ENCODE peak calls at places on chromosomes 12 and 14, in six cellular contexts. W, K, R, Q, E and G are unnamed samples.

GRCh38 chr14:73743431-73743931 is 29.3 kb upstream of the PNMA1 start:
- DNase-seq in W (no peak), K (no peak), R (no peak), Q (no peak), E (no peak), G (peak)

GRCh38 chr14:102323102-102323501 is 3.6 kb downstream of the ZNF839 start:
- DNase-seq in W (peak), K (peak), R (peak), Q (peak), E (peak), G (peak)

GRCh38 chr14:36227344-36227743 is 50.8 kb upstream of the PTCSC3 start:
- DNase-seq in W (no peak), K (no peak), R (no peak), Q (no peak), E (no peak), G (no peak)

GRCh38 chr12:101230547-101230946 is 20.5 kb upstream of the SLC5A8 start:
- DNase-seq in W (no peak), K (no peak), R (no peak), Q (peak), E (peak), G (peak)

GRCh38 chr12:29763301-29763683 is 20.4 kb downstream of the TMTC1 start:
- DNase-seq in W (no peak), K (no peak), R (no peak), Q (no peak), E (peak), G (peak)

GRCh38 chr12:122471324-122472226 is 29.2 kb downstream of the ZCCHC8 start:
- DNase-seq in W (no peak), K (peak), R (no peak), Q (peak), E (peak), G (peak)

GRCh38 chr12:67772276-67773169 is 124.0 kb downstream of the DYRK2 start:
- DNase-seq in W (peak), K (no peak), R (peak), Q (peak), E (peak), G (no peak)

GRCh38 chr12:128867466-128867865 is 14.2 kb downstream of the GLT1D1 start:
- DNase-seq in W (no peak), K (no peak), R (no peak), Q (no peak), E (no peak), G (no peak)

GRCh38 chr12:116604151-116604550 is 45.0 kb downstream of the MAP1LC3B2 start:
- DNase-seq in W (no peak), K (no peak), R (peak), Q (peak), E (no peak), G (no peak)

GRCh38 chr12:40137252-40137651 is 31.4 kb upstream of the SLC2A13 start:
- DNase-seq in W (no peak), K (no peak), R (no peak), Q (peak), E (no peak), G (peak)

GRCh38 chr14:48874701-48875100 is 711.5 kb downstream of the RPS29 start:
- DNase-seq in W (no peak), K (no peak), R (no peak), Q (no peak), E (no peak), G (no peak)

GRCh38 chr12:96831346-96831745 is 75.7 kb upstream of the NEDD1 start:
- DNase-seq in W (no peak), K (no peak), R (no peak), Q (no peak), E (no peak), G (no peak)

GRCh38 chr14:50095895-50096294 is 20.5 kb downstream of the VCPKMT start:
- DNase-seq in W (no peak), K (no peak), R (no peak), Q (no peak), E (no peak), G (no peak)

GRCh38 chr12:128586630-128587029 is 237.1 kb downstream of the SLC15A4 start:
- DNase-seq in W (no peak), K (no peak), R (no peak), Q (no peak), E (no peak), G (no peak)

GRCh38 chr12:53604581-53604980 is 21.6 kb downstream of the ATF7 start:
- DNase-seq in W (no peak), K (no peak), R (no peak), Q (no peak), E (no peak), G (no peak)

GRCh38 chr14:71117839-71118743 is 210.8 kb downstream of the PCNX1 start:
- DNase-seq in W (peak), K (no peak), R (no peak), Q (peak), E (peak), G (no peak)

GRCh38 chr14:80764921-80765507 is 176.5 kb downstream of the CEP128 start:
- DNase-seq in W (no peak), K (no peak), R (no peak), Q (no peak), E (no peak), G (no peak)

GRCh38 chr14:95707327-95707726 is 6.6 kb downstream of the TCL1A start:
- DNase-seq in W (no peak), K (no peak), R (no peak), Q (no peak), E (no peak), G (no peak)

GRCh38 chr12:1170411-1170810 is 179.4 kb downstream of the ERC1 start:
- DNase-seq in W (no peak), K (no peak), R (no peak), Q (no peak), E (no peak), G (no peak)

DNA sequence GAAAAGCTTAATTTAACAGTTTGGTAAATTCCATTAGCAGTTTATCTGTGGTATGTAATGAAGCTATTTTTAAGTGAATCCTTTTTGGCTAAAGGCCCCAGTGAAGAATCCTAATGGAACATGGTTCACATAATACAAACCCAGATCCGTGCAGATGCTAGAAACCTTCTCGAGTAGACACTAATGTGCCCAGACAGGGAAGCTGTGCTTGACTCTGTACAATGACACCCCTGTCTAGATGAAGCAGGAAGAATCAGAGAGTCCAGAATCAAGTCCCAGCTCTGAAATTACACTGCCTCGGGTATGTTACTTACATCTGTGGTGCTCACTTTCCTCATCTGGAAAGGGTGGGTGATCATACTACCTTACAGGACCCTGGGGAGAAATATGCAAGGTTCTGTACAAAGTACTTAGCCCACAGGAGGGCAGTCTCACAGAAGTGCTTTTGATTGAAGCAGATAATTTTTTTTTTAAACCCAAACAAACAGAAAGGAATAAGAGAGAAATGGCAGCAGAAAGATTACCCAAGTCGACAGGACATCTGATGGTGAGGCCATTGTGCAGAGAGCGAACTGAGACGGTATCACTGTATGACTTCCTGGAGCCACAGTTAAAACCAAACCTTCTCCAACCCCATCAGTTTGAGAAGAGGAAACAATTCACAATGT is 8.6 kb downstream of the CRACR2A start:
- DNase-seq in W (no peak), K (no peak), R (no peak), Q (no peak), E (no peak), G (no peak)
- TF ChIP-seq CTCF in W (no peak), K (no peak), R (no peak), Q (no peak), E (no peak), G (no peak)

GRCh38 chr12:130850418-130851021 is 11.5 kb upstream of the STX2 start:
- DNase-seq in W (no peak), K (no peak), R (no peak), Q (no peak), E (no peak), G (no peak)
- H3K4me3 ChIP-seq in W (no peak), K (no peak), R (no peak), Q (no peak), E (peak), G (no peak)

GRCh38 chr12:4939418-4940023 is 29.8 kb downstream of the KCNA1 start:
- DNase-seq in W (no peak), K (no peak), R (no peak), Q (no peak), E (peak), G (no peak)
- TF ChIP-seq CTCF in W (no peak), K (no peak), R (no peak), Q (no peak), E (peak), G (no peak)

GRCh38 chr14:99606359-99606758 is 2.4 kb upstream of the CCDC85C start:
- DNase-seq in W (no peak), K (no peak), R (no peak), Q (no peak), E (no peak), G (no peak)
- H3K4me3 ChIP-seq in W (no peak), K (no peak), R (no peak), Q (no peak), E (no peak), G (no peak)

DNA sequence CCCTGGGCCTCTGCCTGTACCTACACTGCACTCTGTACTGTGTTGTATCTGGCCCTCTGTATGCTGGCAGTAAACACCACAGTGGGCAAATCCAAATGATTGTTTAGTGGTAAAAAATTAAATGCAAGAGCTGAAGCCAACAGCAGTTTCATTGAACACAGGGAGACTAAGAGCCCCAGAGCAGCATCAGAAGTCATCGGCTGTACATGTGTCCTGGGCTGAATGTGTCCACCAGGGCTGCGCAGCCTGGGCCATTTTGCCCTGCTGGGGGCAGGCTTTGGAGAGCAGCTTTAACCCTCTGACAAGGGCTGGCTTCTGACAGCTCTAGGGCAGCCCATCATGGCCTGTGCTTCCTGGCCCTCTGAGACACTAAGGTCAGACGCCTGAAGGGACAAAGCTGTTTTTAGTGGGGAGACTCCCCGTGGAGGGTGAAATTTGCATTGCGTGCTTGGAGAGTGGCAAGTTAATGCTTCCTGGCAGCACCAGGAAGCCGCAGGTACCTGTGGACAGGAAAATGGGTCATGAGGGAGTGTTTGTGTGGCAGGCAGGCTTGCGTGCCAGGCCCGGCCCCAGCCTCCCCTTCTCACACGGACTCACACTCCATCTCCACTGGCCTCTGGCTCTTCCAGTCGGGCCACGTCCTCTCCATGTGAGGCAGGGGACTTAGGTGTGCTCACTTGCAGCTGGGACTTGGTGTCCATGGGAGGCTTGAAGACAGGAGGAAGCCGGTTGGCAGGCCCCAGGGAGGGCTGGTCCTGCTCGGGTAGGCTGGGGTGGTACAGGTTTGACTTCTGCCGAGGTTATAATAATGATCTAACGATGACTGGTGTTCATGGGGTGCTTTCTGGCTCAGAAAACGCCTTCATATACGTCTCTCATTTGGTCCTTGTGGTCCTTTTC is 150.1 kb downstream of the TSPAN9 start:
- DNase-seq in W (no peak), K (no peak), R (no peak), Q (no peak), E (peak), G (no peak)
- TF ChIP-seq CTCF in W (no peak), K (no peak), R (no peak), Q (no peak), E (no peak), G (no peak)

GRCh38 chr12:112848972-112849371 is 57.4 kb downstream of the RPH3A start:
- DNase-seq in W (no peak), K (no peak), R (no peak), Q (no peak), E (no peak), G (no peak)

GRCh38 chr12:112852127-112852526 is 54.6 kb upstream of the OAS1 start:
- DNase-seq in W (no peak), K (no peak), R (no peak), Q (no peak), E (no peak), G (no peak)

GRCh38 chr12:112850343-112850742 is 56.4 kb upstream of the OAS1 start:
- DNase-seq in W (no peak), K (no peak), R (no peak), Q (no peak), E (no peak), G (no peak)

GRCh38 chr12:112852810-112853209 is 54.0 kb upstream of the OAS1 start:
- DNase-seq in W (no peak), K (no peak), R (no peak), Q (no peak), E (no peak), G (no peak)

DNA sequence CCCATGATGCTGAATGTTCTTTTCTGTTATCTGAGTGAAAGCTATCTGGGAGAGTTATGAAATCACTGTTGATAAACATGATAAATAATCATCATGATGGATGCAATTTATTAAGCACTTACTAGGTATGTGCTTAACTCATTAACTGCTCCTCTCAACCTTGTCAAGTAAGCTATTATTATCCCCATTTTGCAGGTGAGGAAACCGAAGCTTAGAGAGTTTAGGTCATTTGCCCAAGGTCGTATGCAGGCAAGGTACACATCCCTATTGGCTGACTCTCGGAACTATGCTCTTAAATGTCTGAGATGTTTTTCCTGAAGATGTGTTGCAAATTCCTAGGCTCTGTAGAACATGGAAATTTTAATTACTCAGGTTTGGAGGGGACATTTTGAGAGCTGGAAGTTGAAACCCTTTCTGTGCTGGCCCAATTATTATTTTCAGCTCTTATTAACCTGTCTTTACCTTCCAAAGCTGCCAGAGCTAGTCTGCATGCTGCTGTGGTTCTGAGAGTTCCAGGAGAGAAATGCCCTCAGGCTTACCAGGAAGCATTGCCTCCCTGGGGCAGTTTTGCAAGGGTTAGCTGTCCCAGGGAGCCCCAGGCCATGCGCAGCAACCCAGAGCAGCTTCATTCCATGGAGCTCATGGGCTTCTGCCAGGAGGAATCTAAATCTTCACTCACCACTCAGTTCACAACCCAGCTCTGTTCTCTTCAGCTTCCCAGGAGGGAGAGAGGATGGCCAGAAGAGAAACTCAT is 55.6 kb upstream of the OAS1 start:
- DNase-seq in W (no peak), K (no peak), R (no peak), Q (no peak), E (peak), G (peak)
- H3K4me3 ChIP-seq in W (no peak), K (no peak), R (no peak), Q (no peak), E (no peak), G (no peak)

GRCh38 chr12:132075026-132075713 is 68.9 kb downstream of the DDX51 start:
- DNase-seq in W (no peak), K (no peak), R (no peak), Q (no peak), E (peak), G (no peak)

GRCh38 chr12:132078190-132078589 is 65.9 kb downstream of the DDX51 start:
- DNase-seq in W (no peak), K (no peak), R (peak), Q (peak), E (no peak), G (peak)

GRCh38 chr12:132077322-132078100 is 66.6 kb downstream of the DDX51 start:
- DNase-seq in W (no peak), K (no peak), R (no peak), Q (no peak), E (no peak), G (no peak)

GRCh38 chr12:132074216-132074615 is 69.9 kb downstream of the DDX51 start:
- DNase-seq in W (no peak), K (no peak), R (no peak), Q (no peak), E (no peak), G (no peak)

DNA sequence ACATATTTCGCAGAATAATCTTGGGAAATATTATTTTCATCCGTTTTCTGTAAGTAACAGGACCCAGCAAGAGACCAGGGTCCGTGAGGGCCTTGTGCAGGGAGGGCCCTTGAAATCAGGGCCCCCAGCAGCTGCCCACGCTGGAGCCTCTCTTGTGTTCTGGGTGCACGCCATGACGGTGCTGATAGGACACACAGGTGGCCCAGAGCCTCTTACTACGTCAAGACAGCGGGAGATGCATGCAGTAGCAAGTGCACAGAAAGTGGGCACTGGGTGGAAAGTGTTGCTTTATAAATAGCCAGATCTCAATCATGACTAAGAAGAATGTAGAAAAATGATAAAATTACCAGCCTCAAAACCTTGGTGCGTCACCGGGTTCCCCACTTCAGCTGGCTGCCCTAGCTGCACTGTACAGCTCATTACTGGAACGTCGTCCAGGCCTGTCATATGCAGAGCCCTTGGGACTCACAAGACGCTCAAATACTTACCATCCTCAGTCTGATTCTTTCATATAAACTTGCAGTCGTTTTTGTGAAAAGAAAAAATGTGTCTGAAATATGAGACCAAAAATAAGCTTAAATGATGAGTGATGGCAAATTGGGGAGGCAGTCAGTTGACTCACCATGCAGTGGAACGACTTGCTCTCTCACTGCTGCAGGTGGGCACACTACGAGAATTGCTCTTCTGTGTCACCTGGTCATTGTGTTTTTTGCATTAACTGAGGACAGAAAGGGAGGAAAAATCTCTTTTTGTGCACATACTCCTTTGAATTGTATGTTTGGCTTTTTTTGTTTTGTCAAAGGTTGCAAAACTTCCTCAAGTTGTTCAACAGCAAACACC is 68.2 kb downstream of the DDX51 start:
- DNase-seq in W (no peak), K (no peak), R (no peak), Q (no peak), E (no peak), G (no peak)
- TF ChIP-seq CTCF in W (no peak), K (no peak), R (no peak), Q (no peak), E (no peak), G (no peak)

DNA sequence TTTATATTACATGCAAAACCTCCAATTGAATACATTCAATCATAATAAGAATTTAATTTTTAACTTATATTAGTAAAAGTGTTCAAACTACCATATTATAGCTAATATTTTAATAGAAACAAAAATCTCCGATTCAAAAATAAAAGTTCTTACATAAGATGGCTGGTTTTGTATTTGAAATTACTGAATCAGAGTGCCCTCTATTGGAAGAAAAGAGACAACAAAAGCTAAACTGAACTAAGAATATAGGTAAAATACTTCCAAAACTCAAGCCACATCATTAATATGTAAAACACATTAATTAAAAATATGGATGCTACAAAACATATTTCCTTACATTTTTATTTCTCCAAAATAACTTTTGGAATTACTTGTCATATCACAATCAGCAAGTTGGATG is 120.3 kb downstream of the GARIN6 start:
- DNase-seq in W (no peak), K (no peak), R (no peak), Q (peak), E (peak), G (peak)
- H3K4me3 ChIP-seq in W (no peak), K (no peak), R (no peak), Q (no peak), E (no peak), G (no peak)

GRCh38 chr14:32382704-32383103 is 53.6 kb downstream of the AKAP6 start:
- DNase-seq in W (no peak), K (no peak), R (no peak), Q (peak), E (peak), G (peak)
- TF ChIP-seq CTCF in W (no peak), K (peak), R (no peak), Q (peak), E (peak), G (peak)